ENCODE peak calls at places on chromosomes 3 and 15, in four cellular contexts. K is dorsolateral prefrontal cortex, Z is psoas muscle, W is stomach. T is an unnamed sample.

GRCh38 chr15:40269604-40270003 is 13.3 kb downstream of the ANKRD63 start:
- DNase-seq in W (no peak), K (no peak), Z (no peak), T (no peak)

GRCh38 chr3:169869484-169870304 is at the start of gene LRRC31:
- DNase-seq in Z (no peak), K (no peak), W (no peak), T (no peak)

GRCh38 chr3:120450914-120451669 is at the start of gene FSTL1:
- DNase-seq in K (peak), Z (peak), W (no peak), T (peak)

GRCh38 chr3:98972155-98972554 is 70.7 kb upstream of the DCBLD2 start:
- DNase-seq in Z (no peak), K (no peak), W (no peak), T (no peak)

GRCh38 chr15:77991029-77991406 is 86.5 kb downstream of the TBC1D2B start:
- DNase-seq in Z (no peak), K (no peak), W (no peak), T (no peak)

GRCh38 chr15:88769161-88769971 is 33.9 kb upstream of the ACAN start:
- DNase-seq in W (no peak), K (no peak), Z (no peak), T (no peak)

GRCh38 chr3:105222568-105223093 is 144.1 kb upstream of the ALCAM start:
- DNase-seq in Z (no peak), K (no peak), W (no peak), T (no peak)

GRCh38 chr3:9249273-9250192 is at the start of gene SRGAP3:
- DNase-seq in K (peak), W (peak), Z (peak), T (peak)

GRCh38 chr15:95563634-95564033 is 766.9 kb upstream of the NR2F2 start:
- DNase-seq in Z (no peak), W (no peak), K (no peak), T (no peak)

GRCh38 chr15:84151205-84151931 is 84.2 kb upstream of the GOLGA6L4 start:
- DNase-seq in Z (no peak), K (no peak), W (no peak), T (no peak)

GRCh38 chr15:60442763-60443162 is 36.2 kb downstream of the ICE2 start:
- DNase-seq in Z (no peak), K (no peak), W (no peak), T (no peak)

GRCh38 chr15:92510163-92510882 is 116.6 kb downstream of the ST8SIA2 start:
- DNase-seq in Z (no peak), K (no peak), W (no peak), T (no peak)

GRCh38 chr3:23806322-23807160 is 786 bp downstream of the UBE2E1 start:
- DNase-seq in K (no peak), Z (peak), W (no peak), T (peak)

GRCh38 chr3:162302983-162303624 is 806.5 kb downstream of the OTOL1 start:
- DNase-seq in Z (no peak), K (no peak), W (no peak), T (no peak)

GRCh38 chr3:180571831-180572578 is 30.0 kb upstream of the TTC14 start:
- DNase-seq in W (no peak), Z (no peak), K (no peak), T (no peak)

GRCh38 chr15:70063284-70063991 is 34.3 kb downstream of the TLE3 start:
- DNase-seq in K (no peak), Z (no peak), W (no peak), T (no peak)

GRCh38 chr3:153103406-153103945 is 58.5 kb upstream of the RAP2B start:
- DNase-seq in Z (no peak), W (no peak), K (no peak), T (no peak)

GRCh38 chr3:74338998-74339397 is 275.5 kb downstream of the CNTN3 start:
- DNase-seq in K (no peak), Z (no peak), W (no peak), T (no peak)

GRCh38 chr15:96893159-96893906 is 562.8 kb downstream of the NR2F2 start:
- DNase-seq in K (no peak), Z (no peak), W (peak), T (no peak)
- TF ChIP-seq CTCF in K (peak), Z (peak), W (peak), T (no peak)

GRCh38 chr15:85854345-85855097 is 59.8 kb upstream of the KLHL25 start:
- DNase-seq in W (no peak), Z (no peak), K (no peak), T (peak)

GRCh38 chr15:85858586-85859375 is 64.1 kb upstream of the KLHL25 start:
- DNase-seq in K (peak), W (peak), Z (peak), T (peak)

GRCh38 chr15:85849946-85850345 is 55.2 kb upstream of the KLHL25 start:
- DNase-seq in W (no peak), K (no peak), Z (no peak), T (no peak)

GRCh38 chr15:85852969-85853368 is 58.2 kb upstream of the KLHL25 start:
- DNase-seq in Z (no peak), W (no peak), K (no peak), T (no peak)
- TF ChIP-seq CTCF in Z (no peak), W (no peak), K (no peak), T (no peak)

GRCh38 chr3:194687638-194688206 is 2.0 kb downstream of the FAM43A start:
- DNase-seq in W (peak), Z (peak), K (peak), T (peak)
- TF ChIP-seq CTCF in W (peak), Z (peak), K (peak), T (peak)

GRCh38 chr3:186616299-186616617 is 3.4 kb downstream of the AHSG start:
- DNase-seq in K (no peak), Z (no peak), W (no peak), T (no peak)
- TF ChIP-seq CTCF in K (no peak), Z (no peak), W (no peak), T (no peak)

GRCh38 chr3:176647988-176648387 is 549.3 kb downstream of the TBL1XR1 start:
- DNase-seq in W (no peak), Z (no peak), K (no peak), T (no peak)

GRCh38 chr3:176651622-176652021 is 545.7 kb downstream of the TBL1XR1 start:
- DNase-seq in W (no peak), Z (no peak), K (no peak), T (no peak)

GRCh38 chr3:176650478-176650877 is 546.8 kb downstream of the TBL1XR1 start:
- DNase-seq in K (no peak), Z (no peak), W (no peak), T (no peak)
- TF ChIP-seq CTCF in K (peak), Z (no peak), W (no peak), T (no peak)

DNA sequence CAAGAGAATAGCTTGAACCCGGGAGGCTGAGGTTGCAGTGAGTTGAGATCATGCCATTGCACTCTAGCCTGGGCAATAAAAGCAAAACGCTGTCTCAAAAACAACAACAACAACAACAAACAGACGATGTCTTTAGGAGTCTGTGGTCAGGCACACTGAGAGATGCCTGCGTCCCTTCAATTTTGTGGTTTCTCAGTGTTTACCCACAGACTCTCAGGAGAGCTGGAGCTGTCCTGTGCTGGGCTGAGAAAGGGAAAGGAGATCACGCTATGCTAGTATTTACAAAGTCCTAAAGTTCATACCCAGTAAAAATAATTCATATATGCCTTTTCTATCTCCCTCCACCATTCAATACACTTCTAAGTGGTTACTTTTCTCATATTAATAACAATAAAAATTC is 6.3 kb downstream of the LAMP3 start:
- DNase-seq in Z (no peak), K (no peak), W (no peak), T (no peak)
- TF ChIP-seq CTCF in Z (no peak), K (no peak), W (no peak), T (no peak)

GRCh38 chr15:63203451-63204090 is 14.2 kb downstream of the RAB8B start:
- DNase-seq in K (no peak), Z (no peak), W (no peak), T (no peak)
- TF ChIP-seq CTCF in K (no peak), Z (no peak), W (no peak), T (no peak)